ENCODE peak calls at places on chromosome 1, in five cellular contexts. G is NCI-H1092 treated with DMSO at 0.1 percent for 48 hours, J is colonic mucosa, E is posterior cingulate gyrus, I is NCI-H510A treated with DMSO at 0.1 percent for 48 hours. S is an unnamed sample.

GRCh38 chr1:165239873-165240272 is 116.6 kb downstream of the LMX1A start:
- DNase-seq in G (no peak), J (no peak), E (no peak), I (no peak), S (no peak)

GRCh38 chr1:12595839-12596821 is 21.9 kb downstream of the DHRS3 start:
- DNase-seq in G (peak; percentile 43), J (peak; percentile 90), E (peak; percentile 59), I (peak; percentile 56), S (no peak)

GRCh38 chr1:51861669-51862068 is 16.9 kb downstream of the NRDC start:
- DNase-seq in G (no peak), J (no peak), E (no peak), I (no peak), S (no peak)

GRCh38 chr1:221636967-221637366 is 104.9 kb downstream of the DUSP10 start:
- DNase-seq in G (no peak), J (no peak), E (no peak), I (no peak), S (no peak)

GRCh38 chr1:91171906-91172305 is 150.1 kb upstream of the ZNF644 start:
- DNase-seq in G (no peak), J (no peak), E (no peak), I (no peak), S (no peak)

GRCh38 chr1:91768786-91769697 is 116.9 kb downstream of the TGFBR3 start:
- DNase-seq in G (no peak), J (no peak), E (no peak), I (peak; percentile 23), S (no peak)

GRCh38 chr1:27574871-27575831 is 28.8 kb downstream of the AHDC1 start:
- DNase-seq in G (peak; percentile 55), J (peak; percentile 74), E (no peak), I (peak; percentile 92), S (peak; percentile 22)

GRCh38 chr1:225931270-225932129 is 7.5 kb upstream of the PYCR2 start:
- DNase-seq in G (no peak), J (no peak), E (no peak), I (no peak), S (no peak)

GRCh38 chr1:101237229-101237837 is 514 bp downstream of the S1PR1 start:
- DNase-seq in G (peak; percentile 12), J (no peak), E (no peak), I (peak; percentile 27), S (no peak)

GRCh38 chr1:113007706-113008364 is 51.8 kb upstream of the SLC16A1 start:
- DNase-seq in G (no peak), J (no peak), E (no peak), I (no peak), S (no peak)

GRCh38 chr1:160219062-160219929 is 14.1 kb downstream of the PEA15 start:
- DNase-seq in G (peak; percentile 22), J (peak; percentile 47), E (no peak), I (peak; percentile 8), S (no peak)